ENCODE peak calls at places on chromosomes 11 and 22, in six cellular contexts. K, S, V, J, N and L are unnamed samples.

GRCh38 chr22:29733362-29734322 is 13.8 kb downstream of the CABP7 start:
- DNase-seq in K (no peak), S (no peak), V (peak; percentile 52), J (no peak), N (no peak), L (peak; percentile 53)

GRCh38 chr22:50048066-50048765 is 9.9 kb downstream of the TTLL8 start:
- DNase-seq in K (no peak), S (no peak), V (no peak), J (no peak), N (no peak), L (no peak)

GRCh38 chr11:47765086-47765485 is 2.1 kb downstream of the FNBP4 start:
- DNase-seq in K (no peak), S (no peak), V (no peak), J (no peak), N (no peak), L (no peak)

GRCh38 chr11:12731841-12732336 is 57.7 kb downstream of the TEAD1 start:
- DNase-seq in K (no peak), S (no peak), V (no peak), J (no peak), N (no peak), L (no peak)

GRCh38 chr22:23376256-23376655 is 195.9 kb downstream of the BCR start:
- DNase-seq in K (peak; percentile 69), S (no peak), V (no peak), J (peak; percentile 28), N (peak; percentile 31), L (no peak)

GRCh38 chr22:43827336-43827735 is 15.2 kb upstream of the EFCAB6 start:
- DNase-seq in K (no peak), S (no peak), V (no peak), J (no peak), N (no peak), L (no peak)

GRCh38 chr11:101407324-101407723 is 176.5 kb downstream of the TRPC6 start:
- DNase-seq in K (no peak), S (no peak), V (no peak), J (no peak), N (no peak), L (no peak)

GRCh38 chr11:64710418-64711137 is 12.4 kb downstream of the NRXN2 start:
- DNase-seq in K (no peak), S (no peak), V (no peak), J (no peak), N (no peak), L (no peak)

GRCh38 chr11:61923166-61924015 is 6.0 kb upstream of the RAB3IL1 start:
- DNase-seq in K (no peak), S (no peak), V (no peak), J (peak; percentile 13), N (no peak), L (peak; percentile 70)

GRCh38 chr11:108697872-108698473 is 33.1 kb downstream of the DDX10 start:
- DNase-seq in K (peak; percentile 51), S (peak; percentile 9), V (peak; percentile 64), J (peak; percentile 95), N (peak; percentile 10), L (peak; percentile 23)

GRCh38 chr22:45242778-45243191 is 2.1 kb upstream of the KIAA0930 start:
- DNase-seq in K (no peak), S (no peak), V (peak; percentile 89), J (no peak), N (no peak), L (no peak)

GRCh38 chr22:42132457-42132856 is 1.8 kb upstream of the CYP2D6 start:
- DNase-seq in K (no peak), S (no peak), V (no peak), J (no peak), N (no peak), L (no peak)

GRCh38 chr11:120601566-120601965 is 90.0 kb downstream of the GRIK4 start:
- DNase-seq in K (no peak), S (no peak), V (peak; percentile 53), J (no peak), N (no peak), L (no peak)

GRCh38 chr11:96328395-96329010 is 14.5 kb downstream of the MAML2 start:
- DNase-seq in K (no peak), S (no peak), V (no peak), J (no peak), N (no peak), L (no peak)

GRCh38 chr11:75547617-75548054 is 14.4 kb upstream of the SERPINH1 start:
- DNase-seq in K (peak; percentile 40), S (no peak), V (peak; percentile 18), J (peak; percentile 35), N (no peak), L (peak; percentile 76)

GRCh38 chr11:29623144-29623722 is 393.6 kb downstream of the KCNA4 start:
- DNase-seq in K (no peak), S (no peak), V (no peak), J (no peak), N (no peak), L (no peak)

GRCh38 chr11:37105456-37105855 is 507.4 kb upstream of the RAG2 start:
- DNase-seq in K (no peak), S (no peak), V (no peak), J (no peak), N (no peak), L (no peak)

GRCh38 chr11:65786008-65786785 is 666 bp upstream of the OVOL1 start:
- DNase-seq in K (no peak), S (no peak), V (no peak), J (no peak), N (peak; percentile 29), L (no peak)

GRCh38 chr22:26057731-26058130 is 111.5 kb upstream of the SEZ6L start:
- DNase-seq in K (no peak), S (no peak), V (no peak), J (no peak), N (no peak), L (no peak)

GRCh38 chr11:64447717-64448598 is 89.0 kb downstream of the RPS6KA4 start:
- DNase-seq in K (no peak), S (no peak), V (peak; percentile 10), J (peak; percentile 34), N (no peak), L (peak; percentile 64)

GRCh38 chr11:84720706-84721402 is 906.3 kb downstream of the DLG2 start:
- DNase-seq in K (no peak), S (no peak), V (peak; percentile 17), J (peak; percentile 59), N (no peak), L (peak; percentile 29)

GRCh38 chr11:13955971-13956421 is 6.5 kb upstream of the SPON1 start:
- DNase-seq in K (peak; percentile 60), S (peak; percentile 53), V (peak; percentile 68), J (peak; percentile 50), N (peak; percentile 44), L (no peak)

GRCh38 chr22:21943571-21944448 is 8.8 kb downstream of the PPM1F start:
- DNase-seq in K (no peak), S (no peak), V (no peak), J (no peak), N (no peak), L (no peak)

GRCh38 chr22:46085831-46086576 is 64.3 kb upstream of the PPARA start:
- DNase-seq in K (no peak), S (no peak), V (no peak), J (no peak), N (no peak), L (peak; percentile 91)

GRCh38 chr11:2660357-2660939 is 39.3 kb downstream of the KCNQ1OT1 start:
- DNase-seq in K (no peak), S (no peak), V (no peak), J (no peak), N (no peak), L (no peak)

GRCh38 chr11:74932797-74933196 is 16.1 kb downstream of the XRRA1 start:
- DNase-seq in K (no peak), S (no peak), V (no peak), J (no peak), N (no peak), L (no peak)

GRCh38 chr11:125224391-125225015 is 60.0 kb downstream of the PKNOX2 start:
- DNase-seq in K (no peak), S (no peak), V (no peak), J (no peak), N (no peak), L (no peak)

GRCh38 chr11:68812526-68812925 is 29.2 kb downstream of the CPT1A start:
- DNase-seq in K (no peak), S (no peak), V (no peak), J (no peak), N (no peak), L (no peak)